ENCODE peak calls at places on chromosomes 6 and 20, in six cellular contexts. J is cardiac fibroblast, V is left lung, B is AG04450, Z is upper lobe of left lung, L is GM23248. H is an unnamed sample.

GRCh38 chr6:154297711-154298110 is 58.9 kb downstream of the IPCEF1 start:
- DNase-seq in B (no peak), L (peak; percentile 16), J (no peak), V (no peak), Z (no peak), H (no peak)

GRCh38 chr6:158938811-158939254 is 61.2 kb downstream of the RSPH3 start:
- DNase-seq in V (no peak), Z (no peak), J (peak; percentile 22), B (no peak), L (peak; percentile 73), H (no peak)

GRCh38 chr6:2831392-2831791 is 10.3 kb downstream of the SERPINB1 start:
- DNase-seq in V (no peak), L (peak; percentile 9), J (no peak), B (no peak), Z (no peak), H (no peak)

GRCh38 chr20:16062661-16063591 is 510.3 kb downstream of the KIF16B start:
- DNase-seq in L (no peak), Z (no peak), J (no peak), V (no peak), B (peak; percentile 10), H (no peak)

GRCh38 chr20:11302436-11302835 is 615.3 kb upstream of the BTBD3 start:
- DNase-seq in L (peak; percentile 80), J (peak; percentile 44), B (peak; percentile 51), V (no peak), Z (no peak), H (no peak)

GRCh38 chr20:46609043-46609442 is 42.2 kb downstream of the SLC13A3 start:
- DNase-seq in B (no peak), L (no peak), V (no peak), J (no peak), Z (no peak), H (no peak)

GRCh38 chr20:44362466-44362940 is 7.0 kb downstream of the HNF4A start:
- DNase-seq in L (peak; percentile 6), Z (no peak), B (no peak), V (no peak), J (no peak), H (no peak)

GRCh38 chr20:56978475-56978874 is 288.0 kb downstream of the BMP7 start:
- DNase-seq in B (no peak), V (peak; percentile 35), L (no peak), Z (no peak), J (no peak), H (no peak)

GRCh38 chr20:1418335-1418734 is 25.5 kb upstream of the FKBP1A start:
- DNase-seq in Z (no peak), L (peak; percentile 72), B (no peak), V (no peak), J (peak; percentile 77), H (no peak)

GRCh38 chr6:32837651-32838113 is 857 bp downstream of the TAP2 start:
- DNase-seq in J (peak; percentile 25), Z (no peak), B (no peak), L (peak; percentile 41), V (no peak), H (no peak)
- H3K4me3 ChIP-seq in J (peak overlapping the region; percentile 91), Z (peak overlapping the region; percentile 47), B (peak overlapping the region; percentile 92), L (peak overlapping the region; percentile 84), V (peak overlapping the region; percentile 83), H (peak overlapping the region; percentile 90)

GRCh38 chr6:156967852-156968251 is 190.7 kb downstream of the ARID1B start:
- DNase-seq in B (no peak), Z (no peak), J (no peak), L (no peak), V (no peak), H (no peak)

GRCh38 chr6:156961282-156961892 is 184.2 kb downstream of the ARID1B start:
- DNase-seq in V (no peak), Z (no peak), J (no peak), L (no peak), B (no peak), H (no peak)

GRCh38 chr6:156969233-156969632 is 192.1 kb downstream of the ARID1B start:
- DNase-seq in J (no peak), B (no peak), L (no peak), Z (no peak), V (no peak), H (no peak)

GRCh38 chr6:156960525-156960924 is 183.3 kb downstream of the ARID1B start:
- DNase-seq in V (no peak), L (no peak), J (no peak), Z (no peak), B (no peak), H (no peak)

DNA sequence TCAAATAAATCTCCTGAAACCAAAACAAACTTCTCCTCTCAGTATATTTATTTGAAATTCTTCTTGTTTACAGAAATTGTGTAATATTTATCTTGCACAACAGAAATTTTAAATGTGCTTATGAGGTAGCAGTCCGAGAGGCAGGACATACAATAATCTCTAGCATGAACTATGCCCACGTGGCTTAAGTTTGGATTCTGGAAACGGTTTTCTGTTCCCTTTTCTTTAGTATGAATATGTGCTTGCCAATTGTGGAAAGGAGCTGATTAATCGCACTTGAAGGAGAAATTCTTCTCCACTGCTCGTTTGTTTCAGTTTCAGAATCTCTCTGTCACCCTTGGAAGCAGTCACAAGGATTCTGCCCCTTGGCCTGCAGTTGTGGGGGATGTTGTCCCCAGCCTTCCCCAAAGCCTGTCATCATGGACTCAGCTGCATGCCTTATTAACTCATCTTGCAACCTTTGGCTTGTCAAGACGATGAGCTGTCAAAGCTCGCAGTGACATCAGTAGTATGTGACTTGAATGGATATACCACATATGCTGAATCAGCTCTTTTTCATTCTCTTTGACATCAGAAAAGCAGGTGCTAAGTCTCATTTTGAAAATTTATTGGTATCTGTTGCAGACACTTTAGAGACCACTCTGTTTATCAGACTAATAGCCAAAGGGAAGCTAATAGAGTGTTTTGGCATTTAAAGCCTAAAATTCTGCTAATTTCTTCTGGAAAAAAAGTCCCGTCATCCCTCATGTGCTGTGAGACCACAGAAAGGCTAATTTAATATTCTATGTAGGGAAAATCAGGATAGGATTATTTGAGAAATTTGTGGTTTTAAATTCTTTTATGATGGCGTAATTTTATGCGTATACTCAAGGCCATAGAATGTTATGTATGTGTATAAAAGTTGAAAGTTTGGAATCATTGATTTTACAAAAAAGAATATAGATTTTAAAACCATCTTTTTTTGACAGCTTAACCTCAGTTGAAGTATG is 186.8 kb downstream of the ARID1B start:
- DNase-seq in B (no peak), Z (peak; percentile 49), J (peak; percentile 69), L (peak; percentile 64), V (no peak), H (no peak)
- H3K4me3 ChIP-seq in B (peak overlapping the region; percentile 56), Z (no peak overlapping the region), J (peak overlapping the region; percentile 52), L (peak overlapping the region; percentile 67), V (peak overlapping the region; percentile 8), H (peak overlapping the region; percentile 20)

GRCh38 chr6:28212510-28213212 is 12.4 kb upstream of the ZSCAN9 start:
- DNase-seq in J (peak; percentile 93), Z (peak; percentile 58), V (no peak), L (peak; percentile 87), B (peak; percentile 71), H (peak; percentile 65)

GRCh38 chr6:28215425-28215824 is 9.7 kb upstream of the ZSCAN9 start:
- DNase-seq in Z (no peak), B (no peak), L (peak; percentile 29), V (no peak), J (peak; percentile 34), H (no peak)

GRCh38 chr6:28213213-28213523 is 11.9 kb upstream of the ZSCAN9 start:
- DNase-seq in B (no peak), Z (no peak), L (no peak), V (no peak), J (no peak), H (no peak)

GRCh38 chr6:28209753-28210535 is 15.1 kb upstream of the ZSCAN9 start:
- DNase-seq in J (no peak), Z (no peak), L (no peak), B (no peak), V (no peak), H (no peak)

GRCh38 chr6:28211840-28212509 is 13.1 kb upstream of the ZSCAN9 start:
- DNase-seq in L (no peak), B (no peak), V (no peak), J (no peak), Z (no peak), H (no peak)
- H3K4me3 ChIP-seq in L (peak overlapping the region; percentile 70), B (peak overlapping the region; percentile 65), V (peak overlapping the region; percentile 16), J (peak overlapping the region; percentile 48), Z (no peak overlapping the region), H (peak overlapping the region; percentile 41)

GRCh38 chr6:31927242-31927867 is at the start of gene C2:
- DNase-seq in V (no peak), B (no peak), J (no peak), Z (peak; percentile 66), L (no peak), H (no peak)

GRCh38 chr6:31922942-31923341 is 4.6 kb upstream of the C2 start:
- DNase-seq in J (no peak), V (no peak), L (no peak), B (no peak), Z (peak; percentile 31), H (no peak)

GRCh38 chr6:31930962-31931361 is 3.4 kb downstream of the C2 start:
- DNase-seq in L (no peak), V (no peak), B (no peak), J (no peak), Z (no peak), H (no peak)

GRCh38 chr6:31928672-31928939 is 1.1 kb downstream of the C2 start:
- DNase-seq in J (no peak), Z (no peak), B (no peak), L (no peak), V (no peak), H (no peak)

DNA sequence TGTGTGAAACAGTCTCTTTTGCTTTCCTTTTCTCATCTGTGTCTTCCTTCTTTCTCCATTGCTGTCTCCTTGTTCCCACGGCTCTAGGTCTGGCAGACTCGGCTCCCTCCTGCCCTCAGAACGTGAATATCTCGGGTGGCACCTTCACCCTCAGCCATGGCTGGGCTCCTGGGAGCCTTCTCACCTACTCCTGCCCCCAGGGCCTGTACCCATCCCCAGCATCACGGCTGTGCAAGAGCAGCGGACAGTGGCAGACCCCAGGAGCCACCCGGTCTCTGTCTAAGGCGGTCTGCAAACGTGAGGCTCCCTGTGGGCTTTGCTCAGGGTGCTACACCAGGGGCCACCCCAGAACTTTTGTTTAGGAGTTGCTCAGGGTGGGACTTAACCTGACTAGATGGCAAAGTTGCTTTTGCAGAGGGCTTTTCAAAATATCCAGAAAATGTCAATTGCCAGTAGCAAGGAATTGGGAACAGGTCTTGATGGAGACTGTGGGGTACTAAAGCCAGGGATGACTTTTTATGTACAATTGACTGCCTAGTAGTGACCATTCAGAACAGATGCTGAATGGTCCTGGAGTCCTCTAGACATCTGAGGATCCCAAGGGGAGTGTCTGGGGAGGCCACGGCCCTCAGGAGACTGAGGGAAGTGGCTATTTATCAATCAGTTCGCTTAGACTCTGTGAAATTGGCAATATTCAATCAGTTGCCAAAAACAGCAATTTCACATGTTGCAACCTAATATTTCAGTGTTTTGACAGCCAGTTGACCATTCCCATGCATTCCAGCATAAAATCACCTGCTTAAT is 553 bp downstream of the C2 start:
- DNase-seq in Z (no peak), L (no peak), V (no peak), B (no peak), J (no peak), H (no peak)
- H3K4me3 ChIP-seq in Z (no peak overlapping the region), L (peak overlapping the region; percentile 33), V (peak overlapping the region; percentile 44), B (no peak overlapping the region), J (no peak overlapping the region), H (no peak overlapping the region)

GRCh38 chr20:42430525-42431046 is 759.1 kb downstream of the PTPRT start:
- DNase-seq in Z (no peak), B (no peak), V (no peak), J (no peak), L (no peak), H (no peak)
- H3K4me3 ChIP-seq in Z (no peak overlapping the region), B (no peak overlapping the region), V (no peak overlapping the region), J (no peak overlapping the region), L (no peak overlapping the region), H (no peak overlapping the region)

H was measured in BJ.